ENCODE peak calls at places on chromosome 17, in four cellular contexts. E is SK-N-SH, F is GM12878, Q is K562. A is an unnamed sample.

GRCh38 chr17:38970128-38970527 is 2.9 kb upstream of the FBXO47 start:
- DNase-seq in E (no peak), F (no peak), Q (no peak), A (no peak)

GRCh38 chr17:78002166-78002565 is 43.7 kb downstream of the TNRC6C start:
- DNase-seq in E (peak), F (no peak), Q (no peak), A (no peak)

GRCh38 chr17:82407255-82407654 is 10.9 kb upstream of the HEXD start:
- DNase-seq in E (no peak), F (no peak), Q (no peak), A (no peak)

GRCh38 chr17:57733085-57733484 is 12.0 kb downstream of the CCDC182 start:
- DNase-seq in E (no peak), F (no peak), Q (no peak), A (no peak)

GRCh38 chr17:81693491-81694360 is 9.4 kb upstream of the MRPL12 start:
- DNase-seq in E (no peak), F (no peak), Q (peak), A (no peak)

GRCh38 chr17:52143536-52143935 is 15.0 kb downstream of the CA10 start:
- DNase-seq in E (no peak), F (no peak), Q (no peak), A (no peak)

GRCh38 chr17:39927928-39928867 is 666 bp downstream of the LRRC3C start:
- DNase-seq in E (peak), F (no peak), Q (peak), A (no peak)

GRCh38 chr17:19327039-19327776 is 35.3 kb downstream of the B9D1 start:
- DNase-seq in E (no peak), F (no peak), Q (no peak), A (no peak)

GRCh38 chr17:61407211-61407911 is 7.7 kb downstream of the TBX2 start:
- DNase-seq in E (no peak), F (no peak), Q (no peak), A (no peak)

GRCh38 chr17:66711936-66712335 is 123.0 kb upstream of the CACNG5 start:
- DNase-seq in E (no peak), F (no peak), Q (no peak), A (no peak)

GRCh38 chr17:29251969-29252866 is 5.6 kb downstream of the CRYBA1 start:
- DNase-seq in E (peak), F (no peak), Q (peak), A (no peak)

GRCh38 chr17:40561871-40562611 is 3.2 kb downstream of the CCR7 start:
- DNase-seq in E (no peak), F (peak), Q (no peak), A (no peak)

GRCh38 chr17:14487068-14487467 is 186.2 kb downstream of the HS3ST3B1 start:
- DNase-seq in E (no peak), F (no peak), Q (no peak), A (no peak)

GRCh38 chr17:31556969-31557620 is 165.6 kb downstream of the RAB11FIP4 start:
- DNase-seq in E (no peak), F (no peak), Q (no peak), A (no peak)

GRCh38 chr17:66268247-66268927 is 34.0 kb upstream of the PRKCA start:
- DNase-seq in E (no peak), F (no peak), Q (no peak), A (no peak)

GRCh38 chr17:49117581-49118230 is 14.9 kb upstream of the B4GALNT2 start:
- DNase-seq in E (no peak), F (no peak), Q (no peak), A (peak)
- TF ChIP-seq GABPA in E (no peak), F (no peak), Q (no peak), A (no peak)

GRCh38 chr17:17751996-17752821 is 71.0 kb downstream of the RAI1 start:
- DNase-seq in E (peak), F (peak), Q (peak), A (peak)
- TF ChIP-seq CTCF in E (peak), F (peak), Q (peak), A (no peak)

GRCh38 chr17:4536742-4537411 is 18.3 kb downstream of the MYBBP1A start:
- DNase-seq in E (no peak), F (no peak), Q (no peak), A (peak)

GRCh38 chr17:4536259-4536741 is 18.9 kb downstream of the MYBBP1A start:
- DNase-seq in E (no peak), F (no peak), Q (peak), A (peak)

GRCh38 chr17:4539025-4539424 is 16.2 kb downstream of the MYBBP1A start:
- DNase-seq in E (no peak), F (no peak), Q (no peak), A (no peak)

GRCh38 chr17:4538236-4539002 is 16.8 kb downstream of the MYBBP1A start:
- DNase-seq in E (no peak), F (no peak), Q (no peak), A (no peak)

DNA sequence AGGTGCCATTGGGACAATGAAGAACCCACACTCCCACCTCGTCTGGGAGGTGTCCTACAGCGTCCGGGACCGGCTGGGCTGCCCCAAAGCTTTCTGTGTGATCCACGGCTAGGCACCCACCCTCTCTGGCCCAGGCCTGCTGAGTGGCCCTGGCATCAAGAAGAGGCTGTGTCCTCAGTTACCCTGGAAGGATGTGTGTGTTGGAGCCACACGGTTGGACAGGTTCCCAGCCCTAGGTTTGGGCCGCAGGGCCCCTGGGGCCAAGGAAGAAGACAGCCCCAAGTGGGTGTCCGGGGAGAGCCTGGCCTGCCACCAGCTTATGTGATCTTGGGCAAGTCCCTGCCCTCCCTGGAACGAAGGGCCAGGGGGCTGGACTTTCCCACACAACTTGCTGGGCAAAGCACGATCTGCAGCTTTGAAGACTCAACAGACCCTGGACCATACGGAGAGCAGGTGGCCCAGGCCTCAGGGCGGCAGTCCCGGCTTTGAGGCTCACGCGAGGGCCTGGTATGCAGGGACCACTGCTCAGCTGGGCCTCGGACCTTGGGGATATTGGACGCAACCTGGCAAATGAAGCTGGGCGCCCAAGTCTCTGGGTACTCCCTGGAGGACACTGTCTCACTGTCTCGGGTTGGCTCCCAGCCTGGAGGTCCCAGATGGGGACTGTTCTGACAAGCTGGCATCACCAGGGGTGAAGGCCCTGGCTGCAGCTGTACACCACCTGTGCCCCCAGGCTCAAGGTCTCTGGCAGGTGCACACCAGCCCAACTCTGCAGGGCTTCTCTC is 17.5 kb downstream of the MYBBP1A start:
- DNase-seq in E (no peak), F (no peak), Q (no peak), A (no peak)
- TF ChIP-seq GABPA in E (no peak), F (no peak), Q (no peak), A (no peak)

GRCh38 chr17:67942810-67943209 is 53.5 kb downstream of the C17orf58 start:
- DNase-seq in E (peak), F (no peak), Q (peak), A (no peak)
- TF ChIP-seq CTCF in E (peak), F (peak), Q (peak), A (no peak)

DNA sequence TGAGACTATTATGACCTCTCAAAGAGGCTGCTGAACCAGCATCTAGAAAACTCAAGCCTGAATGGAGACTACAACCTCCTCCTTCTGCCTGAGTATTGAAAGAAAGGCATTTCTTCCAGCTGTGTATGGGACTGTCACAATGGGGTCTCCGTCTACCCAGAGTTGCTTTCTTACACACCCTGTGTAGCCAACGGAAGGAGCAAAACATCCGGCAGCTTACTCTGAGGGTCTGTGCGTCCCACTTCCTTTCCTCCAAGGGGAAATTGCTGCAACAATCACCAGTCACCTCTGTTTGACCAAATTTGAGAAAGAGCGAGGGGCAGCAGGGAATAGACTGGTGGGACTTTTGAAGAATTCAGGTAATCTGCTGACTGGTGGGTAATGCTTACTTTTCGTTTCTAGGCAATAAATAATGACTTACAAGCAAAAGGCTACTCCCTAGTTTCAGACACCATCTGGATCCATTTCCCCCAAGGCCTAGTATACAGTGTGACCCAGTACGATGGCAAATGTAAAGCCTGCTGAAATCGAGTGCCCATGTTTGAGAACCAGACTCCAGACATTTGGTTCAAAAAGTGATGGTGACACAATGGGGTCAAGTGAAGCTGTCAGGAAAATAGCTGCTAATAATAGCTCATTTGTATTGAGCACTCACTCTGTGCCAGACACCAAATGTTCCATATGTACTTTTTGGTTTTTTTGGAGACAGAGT is 81.7 kb downstream of the YPEL2 start:
- DNase-seq in E (no peak), F (no peak), Q (no peak), A (no peak)
- TF ChIP-seq GABPA in E (no peak), F (no peak), Q (no peak), A (no peak)

GRCh38 chr17:79830303-79830702 is 8.9 kb downstream of the CBX4 start:
- DNase-seq in E (no peak), F (no peak), Q (peak), A (no peak)

GRCh38 chr17:79833110-79833450 is 6.2 kb downstream of the CBX4 start:
- DNase-seq in E (no peak), F (no peak), Q (no peak), A (no peak)

GRCh38 chr17:79830763-79831366 is 8.4 kb downstream of the CBX4 start:
- DNase-seq in E (no peak), F (no peak), Q (no peak), A (no peak)

GRCh38 chr17:79832211-79833109 is 6.8 kb downstream of the CBX4 start:
- DNase-seq in E (peak), F (no peak), Q (peak), A (no peak)

DNA sequence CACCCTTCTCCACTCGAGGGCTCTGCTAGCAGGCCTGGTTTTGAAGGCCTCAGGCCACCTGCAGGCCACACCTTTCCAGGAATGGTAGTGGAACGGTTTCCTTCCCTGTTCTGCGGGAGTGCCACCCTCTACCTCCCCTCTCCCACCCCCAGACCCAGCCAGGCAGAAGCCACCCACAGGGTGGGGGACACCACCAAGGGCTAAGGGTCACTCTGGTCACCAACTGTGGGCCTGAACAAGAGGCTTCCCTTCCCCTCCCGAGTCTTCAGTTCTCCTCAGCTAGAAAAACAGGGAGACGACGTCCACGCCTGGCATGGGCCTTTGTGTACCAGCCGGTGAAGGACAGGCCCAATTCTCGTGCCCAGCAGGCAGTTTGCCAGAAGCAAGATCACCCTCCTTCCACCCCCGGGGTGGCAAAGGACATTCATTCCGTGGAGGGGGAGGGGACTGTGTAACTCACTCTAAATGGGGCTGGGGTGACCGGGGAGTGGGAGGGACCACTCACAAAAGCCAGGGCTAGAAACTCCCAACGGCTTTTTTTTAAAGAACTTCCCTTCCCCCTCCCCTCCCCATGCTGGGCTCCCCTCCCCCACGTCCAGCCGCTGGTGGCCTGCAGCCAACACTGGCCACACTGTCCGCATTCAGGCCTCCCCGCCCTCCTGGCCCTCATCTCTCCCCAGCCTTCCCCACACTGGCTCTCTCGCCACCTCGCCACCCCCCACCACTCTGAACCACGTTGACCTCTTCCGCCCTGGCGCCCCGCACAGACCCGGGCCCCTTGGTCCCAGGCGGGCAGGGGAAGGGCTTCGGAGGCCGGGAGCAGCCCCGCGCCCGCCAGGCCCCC is 7.7 kb downstream of the CBX4 start:
- DNase-seq in E (peak), F (no peak), Q (peak), A (no peak)
- TF ChIP-seq CTCF in E (no peak), F (no peak), Q (no peak), A (no peak)

A was measured in HL-60.